ENCODE peak calls at places on chromosomes 4 and X, in four cellular contexts. C, Y, S and M are unnamed samples.

GRCh38 chr4:78534286-78534955 is 17.1 kb upstream of the ANXA3 start:
- DNase-seq in S (no peak), Y (no peak), C (peak), M (no peak)

GRCh38 chr4:38210396-38211114 is 250.4 kb downstream of the PTTG2 start:
- DNase-seq in C (peak), Y (no peak), S (no peak), M (no peak)

GRCh38 chr4:173448919-173449641 is 50.2 kb upstream of the SCRG1 start:
- DNase-seq in S (peak), Y (no peak), C (no peak), M (no peak)

GRCh38 chrX:74924449-74925209 is 623 bp downstream of the NEXMIF start:
- DNase-seq in Y (peak), S (peak), C (peak), M (peak)

GRCh38 chr4:7120341-7120740 is 52.5 kb upstream of the GRPEL1 start:
- DNase-seq in S (no peak), C (no peak), Y (no peak), M (no peak)

GRCh38 chrX:136185409-136186022 is 38.2 kb downstream of the FHL1 start:
- DNase-seq in Y (no peak), C (peak), S (no peak), M (no peak)

GRCh38 chr4:76570141-76570989 is 135.3 kb downstream of the SHROOM3 start:
- DNase-seq in Y (peak), S (peak), C (peak), M (no peak)

GRCh38 chr4:1601533-1601835 is 82.6 kb downstream of the FAM53A start:
- DNase-seq in Y (no peak), C (no peak), S (no peak), M (no peak)

GRCh38 chr4:61555789-61556188 is 355.7 kb downstream of the ADGRL3 start:
- DNase-seq in S (peak), Y (no peak), C (peak), M (peak)

GRCh38 chrX:39859991-39860861 is 237.5 kb downstream of the BCOR start:
- DNase-seq in S (peak), C (peak), Y (peak), M (peak)

GRCh38 chrX:93695981-93696380 is 22.0 kb downstream of the FAM133A start:
- DNase-seq in S (no peak), C (no peak), Y (no peak), M (no peak)

GRCh38 chr4:106036334-106036733 is 141.1 kb downstream of the NPNT start:
- DNase-seq in C (no peak), Y (no peak), S (no peak), M (no peak)

GRCh38 chr4:123398151-123398802 is 1.7 kb downstream of the SPRY1 start:
- DNase-seq in C (peak), Y (peak), S (peak), M (peak)

GRCh38 chrX:85851418-85851817 is 195.9 kb downstream of the CHM start:
- DNase-seq in Y (no peak), C (no peak), S (peak), M (peak)

GRCh38 chrX:11437642-11438379 is 144.6 kb downstream of the AMELX start:
- DNase-seq in C (peak), Y (no peak), S (no peak), M (no peak)

GRCh38 chrX:124028177-124028576 is 66.7 kb downstream of the STAG2 start:
- DNase-seq in Y (no peak), S (no peak), C (peak), M (no peak)

GRCh38 chrX:24676403-24677024 is 17.2 kb upstream of the POLA1 start:
- DNase-seq in C (no peak), Y (no peak), S (peak), M (peak)

GRCh38 chr4:51932261-51932660 is 87.9 kb downstream of the LRRC66 start:
- DNase-seq in C (peak), Y (no peak), S (no peak), M (no peak)

GRCh38 chr4:19278665-19279064 is 973.0 kb upstream of the SLIT2 start:
- DNase-seq in C (peak), S (no peak), Y (no peak), M (no peak)

GRCh38 chrX:132618810-132619209 is 130.0 kb upstream of the MBNL3 start:
- DNase-seq in C (no peak), S (no peak), Y (no peak), M (no peak)

GRCh38 chr4:120771907-120772306 is 150.6 kb downstream of the PRDM5 start:
- DNase-seq in C (no peak), S (no peak), Y (no peak), M (no peak)

GRCh38 chr4:126364290-126364978 is 1049.7 kb downstream of the FAT4 start:
- DNase-seq in Y (no peak), C (no peak), S (no peak), M (no peak)

GRCh38 chr4:155271557-155271956 is 63.1 kb downstream of the NPY2R start:
- DNase-seq in C (peak), S (peak), Y (no peak), M (no peak)

GRCh38 chr4:186283311-186283710 is 17.3 kb downstream of the F11 start:
- DNase-seq in Y (no peak), C (no peak), S (no peak), M (no peak)

GRCh38 chr4:57037982-57038604 is 59.4 kb downstream of the POLR2B start:
- DNase-seq in C (no peak), S (peak), Y (no peak), M (peak)

GRCh38 chr4:27019766-27020165 is 159.1 kb downstream of the STIM2 start:
- DNase-seq in Y (no peak), S (no peak), C (no peak), M (no peak)

GRCh38 chrX:3663576-3664290 is 49.7 kb downstream of the PRKX start:
- DNase-seq in C (no peak), S (no peak), Y (no peak), M (no peak)